ENCODE peak calls at places on chromosomes 12 and 14, in five cellular contexts. B is glutamatergic neuron, H is GM13977, C is cardiac fibroblast, K is lower leg skin. J is an unnamed sample.

GRCh38 chr14:91164676-91165075 is 50.8 kb downstream of the DGLUCY start:
- DNase-seq in B (no peak), H (no peak), C (no peak), K (no peak), J (no peak)

GRCh38 chr14:76352639-76353281 is 23.2 kb upstream of the ESRRB start:
- DNase-seq in B (peak), H (peak), C (peak), K (peak), J (peak)

GRCh38 chr12:77190022-77190421 is 124.7 kb upstream of the E2F7 start:
- DNase-seq in B (no peak), H (no peak), C (peak), K (no peak), J (no peak)

GRCh38 chr12:82688035-82688501 is 1.4 kb downstream of the TMTC2 start:
- DNase-seq in B (no peak), H (no peak), C (peak), K (no peak), J (no peak)

GRCh38 chr12:107894589-107894988 is 120.1 kb downstream of the ASCL4 start:
- DNase-seq in B (no peak), H (no peak), C (no peak), K (no peak), J (no peak)

GRCh38 chr12:76670776-76671175 is 93.1 kb upstream of the ZDHHC17 start:
- DNase-seq in B (no peak), H (no peak), C (no peak), K (no peak), J (no peak)

GRCh38 chr14:69317780-69318179 is 57.8 kb downstream of the GALNT16 start:
- DNase-seq in B (no peak), H (no peak), C (no peak), K (no peak), J (no peak)

GRCh38 chr14:68790656-68791077 is 2.2 kb downstream of the ZFP36L1 start:
- DNase-seq in B (peak), H (no peak), C (peak), K (no peak), J (peak)

GRCh38 chr12:1439687-1440086 is 154.7 kb downstream of the FBXL14 start:
- DNase-seq in B (no peak), H (no peak), C (peak), K (no peak), J (no peak)

GRCh38 chr14:64879635-64880381 is at the start of gene SPTB:
- DNase-seq in B (peak), H (peak), C (no peak), K (peak), J (peak)

GRCh38 chr14:71011479-71011878 is 104.2 kb downstream of the PCNX1 start:
- DNase-seq in B (no peak), H (no peak), C (peak), K (no peak), J (no peak)
- TF ChIP-seq CTCF in B (no peak), H (no peak), C (peak), K (no peak), J (peak)

DNA sequence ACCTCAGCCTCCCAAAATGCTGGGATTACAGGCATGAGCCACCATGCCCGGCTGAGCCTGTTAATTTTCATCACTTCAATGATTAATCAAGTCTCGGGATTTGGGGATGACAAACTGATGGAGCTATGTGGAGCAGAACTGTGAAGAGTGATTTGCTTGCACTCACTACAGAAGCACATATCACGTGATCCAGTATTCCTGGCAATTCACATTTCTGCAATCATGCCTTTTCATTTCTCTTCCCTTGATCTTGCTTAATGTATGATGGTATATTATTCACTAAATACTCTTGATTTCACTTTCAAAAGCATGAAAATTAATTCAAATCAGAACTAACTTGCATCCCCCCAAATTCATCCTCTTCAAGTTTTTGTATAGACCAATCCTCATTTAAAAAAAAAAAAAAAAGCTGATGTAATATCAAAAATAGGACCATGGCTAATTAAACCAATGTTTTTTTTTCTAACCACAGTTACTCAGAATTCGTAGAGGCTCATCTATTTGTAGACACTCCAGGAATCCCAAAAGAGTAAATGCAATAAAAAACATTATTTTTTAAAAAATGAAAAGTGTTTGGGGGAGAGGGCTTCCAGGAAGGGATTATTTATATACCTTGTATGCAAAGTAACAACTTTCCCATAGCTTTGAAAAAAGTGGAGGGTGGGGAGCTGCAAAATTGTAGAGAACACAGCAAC is 7.0 kb upstream of the ATXN2 start:
- DNase-seq in B (no peak), H (no peak), C (no peak), K (no peak), J (no peak)
- TF ChIP-seq CTCF in B (no peak), H (no peak), C (no peak), K (no peak), J (no peak)

GRCh38 chr12:52041032-52041431 is 10.2 kb upstream of the NR4A1 start:
- DNase-seq in B (no peak), H (no peak), C (no peak), K (no peak), J (no peak)
- TF ChIP-seq CTCF in B (no peak), H (no peak), C (no peak), K (no peak), J (no peak)

DNA sequence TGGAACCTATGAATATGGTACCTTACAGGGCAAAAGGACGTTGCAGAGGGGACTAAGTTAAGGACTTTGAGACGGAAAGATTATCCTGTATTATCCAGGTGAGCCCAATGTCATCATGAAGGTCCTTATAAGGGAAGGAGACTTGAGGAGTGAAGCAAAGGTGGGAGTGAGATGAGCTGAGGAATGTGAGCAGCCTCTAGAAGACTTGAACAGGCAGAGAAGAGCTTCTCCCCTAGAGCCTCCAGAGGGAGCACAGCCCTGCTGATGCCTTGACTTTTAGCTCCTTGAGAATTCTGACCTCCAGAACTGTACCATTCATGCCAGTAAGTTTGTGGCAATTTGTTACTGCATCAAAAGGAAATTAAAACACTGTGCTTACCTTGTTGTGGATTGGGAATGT is 41.8 kb upstream of the DCD start:
- DNase-seq in B (no peak), H (no peak), C (no peak), K (no peak), J (no peak)
- TF ChIP-seq CTCF in B (no peak), H (peak), C (no peak), K (no peak), J (no peak)

GRCh38 chr14:106530423-106531107 is 1004.2 kb downstream of the TMEM121 start:
- DNase-seq in B (no peak), H (peak), C (no peak), K (no peak), J (peak)
- TF ChIP-seq CTCF in B (no peak), H (peak), C (no peak), K (no peak), J (peak)

DNA sequence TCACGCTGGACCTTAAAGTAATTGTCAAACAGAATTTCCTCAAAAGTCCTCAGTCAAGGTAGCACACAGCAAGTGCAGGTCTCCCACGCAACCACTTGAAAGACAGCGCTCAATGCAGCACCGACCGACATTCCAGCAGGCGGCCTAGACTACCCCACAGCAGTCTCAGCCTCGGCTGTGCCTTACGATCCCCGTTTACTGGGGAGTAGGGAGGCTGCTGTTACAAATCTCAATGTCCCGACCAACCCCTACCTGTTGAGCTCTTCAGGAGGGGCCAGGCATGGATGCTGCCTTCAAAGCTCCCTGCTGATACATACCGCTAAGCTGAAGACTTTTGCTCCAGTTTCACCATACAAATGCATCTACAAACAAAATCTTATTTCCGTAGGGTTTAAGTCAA is 21.8 kb downstream of the VPS37B start:
- DNase-seq in B (peak), H (no peak), C (no peak), K (no peak), J (peak)
- TF ChIP-seq CTCF in B (no peak), H (no peak), C (no peak), K (no peak), J (peak)

GRCh38 chr14:93970967-93971634 is 5.3 kb downstream of the ASB2 start:
- DNase-seq in B (peak), H (peak), C (no peak), K (no peak), J (peak)
- TF ChIP-seq CTCF in B (no peak), H (no peak), C (no peak), K (no peak), J (peak)

GRCh38 chr12:64451687-64452558 is at the start of gene TBK1:
- DNase-seq in B (peak), H (peak), C (peak), K (peak), J (peak)
- TF ChIP-seq CTCF in B (no peak), H (no peak), C (no peak), K (no peak), J (no peak)

GRCh38 chr14:61106627-61107147 is 125.6 kb downstream of the SLC38A6 start:
- DNase-seq in B (no peak), H (no peak), C (no peak), K (no peak), J (no peak)
- TF ChIP-seq CTCF in B (no peak), H (peak), C (peak), K (no peak), J (no peak)